ENCODE peak calls at places on chromosomes 7 and 10, in nine cellular contexts. V, A, N, L, U, O, F, W and S are unnamed samples.

GRCh38 chr10:71316786-71317160 is 2.3 kb upstream of the SLC29A3 start:
- DNase-seq in V (no peak), N (no peak), O (no peak), U (no peak), L (no peak), F (no peak), W (no peak), A (no peak), S (no peak)

GRCh38 chr10:114487815-114488536 is 83.7 kb upstream of the AFAP1L2 start:
- DNase-seq in N (no peak), V (no peak), F (no peak), A (no peak), L (no peak), O (no peak), W (no peak), U (no peak), S (peak; percentile 58)

GRCh38 chr7:111159426-111159825 is 68.5 kb downstream of the LRRN3 start:
- DNase-seq in V (no peak), W (peak; percentile 17), O (no peak), L (no peak), F (no peak), A (no peak), U (no peak), N (no peak), S (peak; percentile 45)

GRCh38 chr7:13903997-13904396 is 85.5 kb downstream of the ETV1 start:
- DNase-seq in A (no peak), W (no peak), L (no peak), V (no peak), F (no peak), N (no peak), U (no peak), O (no peak), S (no peak)

GRCh38 chr7:115146148-115146547 is 224.3 kb downstream of the MDFIC start:
- DNase-seq in W (peak; percentile 95), A (no peak), F (no peak), U (no peak), V (no peak), L (no peak), O (no peak), N (no peak), S (peak; percentile 64)

GRCh38 chr7:135994466-135995205 is 17.5 kb upstream of the MTPN start:
- DNase-seq in W (peak; percentile 22), L (no peak), U (no peak), A (no peak), F (no peak), N (no peak), O (no peak), V (no peak), S (peak; percentile 61)

GRCh38 chr7:50921114-50921513 is 138.4 kb upstream of the GRB10 start:
- DNase-seq in F (no peak), N (no peak), O (no peak), V (no peak), U (no peak), A (peak; percentile 87), W (peak; percentile 82), L (no peak), S (peak; percentile 4)

GRCh38 chr10:110865184-110865803 is 6.4 kb upstream of the PDCD4 start:
- DNase-seq in V (no peak), F (no peak), O (peak; percentile 76), L (no peak), N (no peak), W (peak; percentile 87), U (no peak), A (no peak), S (peak; percentile 85)

GRCh38 chr7:5695709-5696345 is 85.6 kb downstream of the RNF216 start:
- DNase-seq in U (no peak), L (no peak), W (no peak), V (no peak), N (no peak), O (no peak), F (no peak), A (no peak), S (no peak)

GRCh38 chr7:112362053-112362650 is 88.1 kb upstream of the IFRD1 start:
- DNase-seq in F (peak; percentile 6), O (no peak), V (no peak), L (peak; percentile 83), W (no peak), N (no peak), U (no peak), A (no peak), S (no peak)

GRCh38 chr10:15472008-15472407 is 100.9 kb upstream of the FAM171A1 start:
- DNase-seq in L (no peak), V (no peak), F (no peak), W (no peak), U (no peak), O (no peak), A (no peak), N (no peak), S (no peak)

GRCh38 chr7:17368856-17369520 is 70.5 kb downstream of the AHR start:
- DNase-seq in L (no peak), U (no peak), A (no peak), N (no peak), F (no peak), V (no peak), W (peak; percentile 20), O (no peak), S (no peak)

GRCh38 chr10:73998623-73999622 is 1.0 kb downstream of the VCL start:
- DNase-seq in F (peak; percentile 65), A (peak; percentile 32), W (peak; percentile 100), N (peak; percentile 52), V (peak; percentile 67), U (no peak), O (peak; percentile 72), L (peak; percentile 89), S (peak; percentile 60)

GRCh38 chr7:23293500-23294073 is 5.6 kb upstream of the MALSU1 start:
- DNase-seq in V (no peak), O (no peak), U (no peak), A (no peak), N (no peak), W (no peak), L (no peak), F (no peak), S (no peak)

GRCh38 chr10:121291828-121292227 is 306.4 kb downstream of the FGFR2 start:
- DNase-seq in O (no peak), U (no peak), W (no peak), F (no peak), L (no peak), A (no peak), N (no peak), V (no peak), S (no peak)

GRCh38 chr10:29120216-29120615 is 168.7 kb upstream of the LYZL1 start:
- DNase-seq in F (no peak), U (no peak), A (no peak), L (no peak), N (no peak), O (no peak), W (peak; percentile 81), V (no peak), S (peak; percentile 62)

GRCh38 chr10:14774214-14774580 is 500 bp downstream of the FAM107B start:
- DNase-seq in W (no peak), F (no peak), N (no peak), O (no peak), L (no peak), A (no peak), U (no peak), V (no peak), S (no peak)

GRCh38 chr7:101299511-101300464 is 21.8 kb downstream of the IFT22 start:
- DNase-seq in W (no peak), A (no peak), L (peak; percentile 71), N (no peak), F (no peak), V (no peak), U (no peak), O (no peak), S (no peak)

GRCh38 chr7:141156446-141156845 is 82.6 kb downstream of the TMEM178B start:
- DNase-seq in V (no peak), N (no peak), W (no peak), A (no peak), F (no peak), O (no peak), L (no peak), U (no peak), S (no peak)

GRCh38 chr7:50491943-50492342 is 41.8 kb upstream of the FIGNL1 start:
- DNase-seq in A (no peak), F (no peak), L (no peak), U (no peak), V (no peak), W (no peak), O (no peak), N (no peak), S (no peak)

GRCh38 chr7:158125721-158126120 is 461.9 kb downstream of the PTPRN2 start:
- DNase-seq in U (no peak), O (no peak), F (no peak), V (no peak), W (no peak), A (no peak), N (no peak), L (no peak), S (no peak)
- H3K27ac ChIP-seq in U (no peak overlapping the region), O (no peak overlapping the region), F (no peak overlapping the region), V (no peak overlapping the region), W (no peak overlapping the region), A (no peak overlapping the region), N (no peak overlapping the region), L (no peak overlapping the region), S (no peak overlapping the region)

GRCh38 chr10:91381562-91381923 is 28.6 kb upstream of the HECTD2 start:
- DNase-seq in F (no peak), O (no peak), N (no peak), U (no peak), V (peak; percentile 19), W (no peak), L (no peak), A (peak; percentile 32), S (no peak)
- H3K27ac ChIP-seq in F (no peak overlapping the region), O (no peak overlapping the region), N (no peak overlapping the region), U (no peak overlapping the region), V (no peak overlapping the region), W (no peak overlapping the region), L (no peak overlapping the region), A (no peak overlapping the region), S (no peak overlapping the region)

DNA sequence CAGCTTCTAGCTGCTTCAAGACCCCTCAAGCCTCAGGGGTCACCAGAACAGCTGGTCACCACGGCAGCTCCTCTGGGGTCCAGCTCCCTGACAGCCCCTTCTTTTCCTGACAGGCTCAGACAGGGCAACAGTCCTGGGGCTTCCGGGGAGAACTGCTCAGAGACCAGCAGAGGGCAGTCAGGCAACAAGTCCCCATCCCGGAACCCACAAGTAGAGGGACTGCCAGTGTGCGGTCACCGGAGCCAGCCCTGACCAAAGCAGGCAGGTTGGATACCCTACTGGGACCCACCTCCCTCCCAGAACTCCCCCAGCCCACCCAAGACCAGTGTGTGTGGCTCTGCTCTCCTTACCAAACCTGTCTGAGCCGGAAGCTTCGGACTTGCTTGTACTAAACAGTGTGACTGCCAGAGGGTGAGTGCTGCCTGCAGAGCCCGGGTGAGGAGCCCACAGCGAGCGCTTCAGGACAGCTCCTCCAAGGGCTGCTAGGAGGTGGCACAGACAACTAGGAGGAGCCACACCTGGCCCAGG is 40.3 kb downstream of the YKT6 start:
- DNase-seq in U (peak; percentile 50), N (peak; percentile 91), A (peak; percentile 43), V (peak; percentile 73), W (peak; percentile 75), O (peak; percentile 72), F (peak; percentile 90), L (peak; percentile 88), S (peak; percentile 33)
- H3K27ac ChIP-seq in U (no peak overlapping the region), N (no peak overlapping the region), A (peak overlapping the region; percentile 33), V (no peak overlapping the region), W (no peak overlapping the region), O (no peak overlapping the region), F (no peak overlapping the region), L (no peak overlapping the region), S (no peak overlapping the region)

DNA sequence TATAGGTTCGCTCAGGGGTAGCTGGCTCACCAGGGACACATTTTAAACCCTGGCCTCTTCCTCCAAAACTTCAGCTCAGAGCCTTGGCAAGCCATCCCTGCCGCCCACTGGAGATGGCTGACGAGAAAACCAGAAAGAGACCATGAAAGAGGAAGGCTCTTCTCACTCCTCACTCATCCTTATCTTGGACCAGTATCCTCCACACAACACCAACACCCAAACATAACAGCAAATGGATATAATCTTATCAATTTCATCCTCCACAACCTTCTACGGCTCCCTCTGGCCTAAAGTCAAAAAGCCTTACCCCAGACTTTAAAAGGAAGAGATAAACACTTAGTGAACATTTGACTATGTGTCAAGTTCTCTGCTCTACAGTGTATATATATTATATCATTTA is 26.9 kb downstream of the DLG5 start:
- DNase-seq in L (no peak), V (no peak), N (no peak), A (no peak), O (no peak), F (no peak), U (no peak), W (no peak), S (no peak)
- H3K27ac ChIP-seq in L (no peak overlapping the region), V (no peak overlapping the region), N (no peak overlapping the region), A (no peak overlapping the region), O (peak overlapping the region; percentile 65), F (peak overlapping the region; percentile 39), U (peak overlapping the region; percentile 77), W (peak overlapping the region; percentile 3), S (peak overlapping the region; percentile 41)